ENCODE peak calls at places on chromosomes 12 and 14, in eight cellular contexts. V is astrocyte of the spinal cord, U is psoas muscle, F is uterus, R is A549, I is prostate gland, Y is suprapubic skin, A is foreskin fibroblast. B is an unnamed sample.

GRCh38 chr12:77104792-77105191 is 39.4 kb upstream of the E2F7 start:
- DNase-seq in R (no peak), U (no peak), V (no peak), F (no peak), A (peak; percentile 62), Y (no peak), I (no peak), B (no peak)

GRCh38 chr12:111570090-111570961 is 28.8 kb downstream of the ATXN2 start:
- DNase-seq in A (peak; percentile 78), F (no peak), Y (no peak), R (peak; percentile 52), I (no peak), U (no peak), V (peak; percentile 79), B (no peak)

GRCh38 chr12:47838286-47838931 is 18.7 kb upstream of the HDAC7 start:
- DNase-seq in V (peak; percentile 35), I (no peak), U (no peak), Y (no peak), R (peak; percentile 76), F (peak; percentile 49), A (no peak), B (peak; percentile 49)

GRCh38 chr12:31959701-31960391 is 631 bp downstream of the RESF1 start:
- DNase-seq in A (peak; percentile 48), Y (peak; percentile 84), V (peak; percentile 78), U (peak; percentile 67), F (peak; percentile 63), I (peak; percentile 46), R (peak; percentile 36), B (peak; percentile 61)

GRCh38 chr12:122096014-122096413 is 17.5 kb downstream of the MLXIP start:
- DNase-seq in A (no peak), R (no peak), U (no peak), Y (no peak), I (no peak), F (no peak), V (no peak), B (no peak)

GRCh38 chr12:54984602-54985376 is at the start of gene TESPA1:
- DNase-seq in A (no peak), U (peak; percentile 25), F (peak; percentile 39), Y (no peak), V (no peak), R (no peak), I (peak; percentile 11), B (no peak)

GRCh38 chr14:78243187-78243586 is 73.0 kb downstream of the NRXN3 start:
- DNase-seq in Y (no peak), R (no peak), F (no peak), A (no peak), I (no peak), V (no peak), U (no peak), B (no peak)

GRCh38 chr12:27123642-27124041 is 41.3 kb upstream of the C12orf71 start:
- DNase-seq in A (no peak), Y (no peak), U (no peak), V (no peak), I (no peak), R (peak; percentile 10), F (no peak), B (no peak)

GRCh38 chr12:64568313-64568712 is 42.0 kb upstream of the RASSF3 start:
- DNase-seq in U (no peak), I (no peak), A (no peak), V (no peak), R (no peak), F (no peak), Y (no peak), B (no peak)

GRCh38 chr14:61290686-61291085 is 9.5 kb upstream of the TMEM30B start:
- DNase-seq in U (no peak), R (no peak), Y (no peak), V (no peak), A (no peak), F (no peak), I (no peak), B (peak; percentile 60)

GRCh38 chr12:81005635-81006034 is 67.9 kb upstream of the LIN7A start:
- DNase-seq in I (no peak), F (no peak), V (no peak), U (no peak), A (no peak), Y (no peak), R (no peak), B (no peak)

GRCh38 chr12:73769337-73769736 is 768.3 kb upstream of the ATXN7L3B start:
- DNase-seq in V (no peak), A (no peak), R (no peak), I (no peak), Y (no peak), F (no peak), U (no peak), B (no peak)

GRCh38 chr12:116065561-116065960 is 211.9 kb downstream of the MED13L start:
- DNase-seq in I (no peak), V (no peak), A (no peak), F (no peak), R (no peak), U (no peak), Y (no peak), B (no peak)

GRCh38 chr12:120962487-120963054 is 15.8 kb upstream of the HNF1A start:
- DNase-seq in F (no peak), A (peak; percentile 10), V (no peak), R (no peak), I (no peak), Y (no peak), U (no peak), B (no peak)

GRCh38 chr14:22630066-22630465 is 14.1 kb downstream of the OR6J1 start:
- DNase-seq in V (peak; percentile 22), A (no peak), I (no peak), Y (no peak), U (no peak), R (no peak), F (no peak), B (peak; percentile 14)

GRCh38 chr12:121538699-121539061 is 42.1 kb downstream of the KDM2B start:
- DNase-seq in F (no peak), R (peak; percentile 57), I (no peak), V (no peak), Y (no peak), A (no peak), U (no peak), B (peak; percentile 44)

DNA sequence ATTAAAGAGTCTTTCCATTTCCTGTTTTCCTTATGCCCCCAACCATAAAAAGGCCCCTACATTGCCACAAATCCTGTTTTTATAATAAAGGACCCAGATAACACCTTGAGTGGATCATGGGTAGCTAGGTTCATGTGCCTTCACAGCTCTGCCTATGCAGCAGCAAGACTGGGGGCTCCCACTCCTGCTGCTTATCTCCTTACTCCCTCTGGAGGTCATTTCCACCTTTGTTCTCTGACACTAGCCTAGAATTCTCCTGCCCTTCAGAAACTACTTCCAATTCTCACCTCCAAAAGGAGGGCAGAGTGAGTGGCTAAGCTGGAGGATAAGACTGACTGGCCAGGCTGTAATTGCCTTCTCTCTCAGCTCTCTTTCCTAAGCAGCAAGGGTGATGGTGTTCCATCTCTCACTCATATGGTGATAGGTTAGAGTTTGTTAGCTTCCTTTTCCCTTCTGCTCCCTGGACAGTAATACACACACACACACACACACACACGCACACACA is 20.0 kb upstream of the STAC3 start:
- DNase-seq in F (no peak), I (no peak), A (no peak), V (no peak), R (no peak), U (no peak), Y (no peak), B (no peak)
- TF ChIP-seq CTCF in F (no peak), I (no peak), A (no peak), V (peak; percentile 8), R (no peak), U (peak; percentile 23), Y (no peak), B (peak; percentile 27)

GRCh38 chr12:65673732-65674131 is 150.6 kb upstream of the HMGA2 start:
- DNase-seq in R (no peak), I (no peak), U (no peak), Y (no peak), A (no peak), V (peak; percentile 59), F (no peak), B (no peak)
- TF ChIP-seq CTCF in R (peak; percentile 47), I (peak; percentile 23), U (no peak), Y (no peak), A (no peak), V (peak; percentile 17), F (no peak), B (no peak)

DNA sequence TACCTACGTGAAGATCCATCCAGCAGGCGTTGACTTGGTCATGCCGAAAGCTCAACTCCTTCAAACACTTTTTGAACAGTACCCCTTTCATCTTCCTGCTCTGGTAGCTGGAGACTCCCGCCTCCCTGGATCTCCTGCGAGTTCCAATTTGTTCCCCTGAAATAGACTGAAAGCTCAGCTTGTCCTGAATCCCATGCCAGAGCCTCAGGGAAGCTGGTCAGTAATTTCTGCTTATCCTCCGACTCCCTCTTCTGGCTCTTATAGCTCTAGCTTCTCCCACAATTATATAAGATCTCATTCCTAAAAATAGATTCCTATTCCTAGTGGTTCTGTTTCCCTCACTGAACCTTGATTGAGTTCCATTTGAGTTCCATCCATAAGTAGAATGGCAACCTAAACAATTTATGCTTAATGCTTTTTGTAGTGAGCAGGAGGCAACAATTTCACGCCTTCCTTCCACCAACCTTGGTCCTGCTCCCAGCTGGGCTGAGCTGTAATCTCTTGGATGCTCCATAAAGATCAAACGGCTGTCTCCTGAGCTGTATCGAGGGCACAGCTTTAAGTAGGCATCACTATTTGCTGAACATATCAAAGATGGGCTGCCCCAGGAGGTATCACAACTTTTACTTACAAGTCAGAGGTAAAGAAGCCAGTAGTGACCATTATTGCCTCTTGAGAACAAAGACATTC is 8.0 kb upstream of the TMEM132C start:
- DNase-seq in R (no peak), I (no peak), U (no peak), F (no peak), V (no peak), A (no peak), Y (no peak), B (peak; percentile 50)
- TF ChIP-seq CTCF in R (no peak), I (no peak), U (no peak), F (no peak), V (no peak), A (no peak), Y (no peak), B (peak; percentile 45)

DNA sequence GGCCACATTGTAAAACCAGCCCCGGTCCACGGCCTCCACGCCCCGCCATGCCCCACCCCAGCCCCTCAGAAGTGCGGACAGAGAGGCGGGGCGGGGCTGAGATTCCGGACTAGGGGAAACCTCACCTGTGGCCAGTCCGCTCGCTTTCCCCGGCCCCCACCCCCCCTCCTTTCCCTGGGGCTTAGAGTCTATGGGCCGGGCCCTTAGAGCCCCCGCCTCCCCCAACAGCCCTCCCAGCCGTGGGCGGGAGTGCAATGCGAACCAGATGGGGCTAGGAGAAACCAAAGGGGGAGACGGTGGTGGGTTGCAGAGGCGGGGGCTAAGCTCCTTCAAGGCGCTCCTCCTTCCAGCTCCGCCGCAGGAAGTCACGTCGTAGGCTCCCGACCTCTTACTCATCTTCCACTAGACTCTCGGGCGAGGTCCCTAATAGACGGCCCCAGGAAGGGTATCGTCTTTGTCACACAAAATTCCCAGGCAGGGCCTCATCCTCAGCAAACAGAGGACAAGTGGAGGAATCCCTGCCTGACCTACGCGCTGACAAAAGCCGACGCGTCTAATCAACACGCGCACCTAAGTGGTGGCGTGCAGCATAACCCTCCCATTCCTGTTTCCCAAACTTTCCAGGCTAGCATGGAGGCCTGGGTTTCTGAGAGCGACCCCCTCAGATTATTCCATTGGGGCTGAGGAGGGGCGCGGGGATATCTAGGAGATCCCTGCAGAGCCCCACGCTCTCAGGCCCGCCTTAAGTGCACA is 1.0 kb upstream of the NAB2 start:
- DNase-seq in A (peak; percentile 99), I (peak; percentile 90), Y (peak; percentile 92), F (peak; percentile 97), U (peak; percentile 89), R (peak; percentile 78), V (peak; percentile 96), B (peak; percentile 97)
- TF ChIP-seq CTCF in A (no peak), I (no peak), Y (no peak), F (no peak), U (no peak), R (no peak), V (no peak), B (no peak)

GRCh38 chr12:123754041-123754757 is 7.9 kb upstream of the DNAH10 start:
- DNase-seq in U (no peak), R (no peak), I (no peak), V (no peak), A (no peak), Y (no peak), F (no peak), B (no peak)
- TF ChIP-seq CTCF in U (no peak), R (no peak), I (no peak), V (no peak), A (no peak), Y (no peak), F (no peak), B (no peak)